ENCODE peak calls at places on chromosomes 5 and 9, in ten cellular contexts. One of them, this sample, is unnamed.

GRCh38 chr9:134618823-134619454 is 22.7 kb upstream of the COL5A1 start:
- DNase-seq in activated effector memory CD4-positive, alpha-beta T cell treated with anti-CD3 and anti-CD28 coated beads, Interleukin-2, amount 50 U/mL, for 16 hours: peak
- DNase-seq in NB4: no peak
- DNase-seq in choroid plexus epithelial cell: no peak
- DNase-seq in skeletal muscle cell: no peak
- DNase-seq in aorta: peak
- DNase-seq in spleen: peak
- DNase-seq in stimulated activated CD8-positive, alpha-beta memory T cell treated with anti-CD3 and anti-CD28 coated beads, Interleukin-2, amount 100 ng/mL, for 48 hours: no peak
- DNase-seq in NCI-H226: no peak
- DNase-seq in H4: no peak
- DNase-seq in this sample: no peak

GRCh38 chr5:76403963-76404693 is 1.0 kb downstream of the IQGAP2 start:
- DNase-seq in activated effector memory CD4-positive, alpha-beta T cell treated with anti-CD3 and anti-CD28 coated beads, Interleukin-2, amount 50 U/mL, for 16 hours: peak
- DNase-seq in NB4: peak
- DNase-seq in choroid plexus epithelial cell: peak
- DNase-seq in skeletal muscle cell: no peak
- DNase-seq in aorta: peak
- DNase-seq in spleen: peak
- DNase-seq in stimulated activated CD8-positive, alpha-beta memory T cell treated with anti-CD3 and anti-CD28 coated beads, Interleukin-2, amount 100 ng/mL, for 48 hours: peak
- DNase-seq in NCI-H226: no peak
- DNase-seq in H4: no peak
- DNase-seq in this sample: peak

GRCh38 chr5:145244788-145245187 is 590.4 kb downstream of the PRELID2 start:
- DNase-seq in activated effector memory CD4-positive, alpha-beta T cell treated with anti-CD3 and anti-CD28 coated beads, Interleukin-2, amount 50 U/mL, for 16 hours: no peak
- DNase-seq in NB4: no peak
- DNase-seq in choroid plexus epithelial cell: peak
- DNase-seq in skeletal muscle cell: no peak
- DNase-seq in aorta: no peak
- DNase-seq in spleen: no peak
- DNase-seq in stimulated activated CD8-positive, alpha-beta memory T cell treated with anti-CD3 and anti-CD28 coated beads, Interleukin-2, amount 100 ng/mL, for 48 hours: no peak
- DNase-seq in NCI-H226: no peak
- DNase-seq in H4: no peak
- DNase-seq in this sample: no peak

GRCh38 chr5:134567651-134568338 is 42.3 kb downstream of the JADE2 start:
- DNase-seq in activated effector memory CD4-positive, alpha-beta T cell treated with anti-CD3 and anti-CD28 coated beads, Interleukin-2, amount 50 U/mL, for 16 hours: no peak
- DNase-seq in NB4: no peak
- DNase-seq in choroid plexus epithelial cell: peak
- DNase-seq in skeletal muscle cell: no peak
- DNase-seq in aorta: no peak
- DNase-seq in spleen: peak
- DNase-seq in stimulated activated CD8-positive, alpha-beta memory T cell treated with anti-CD3 and anti-CD28 coated beads, Interleukin-2, amount 100 ng/mL, for 48 hours: no peak
- DNase-seq in NCI-H226: peak
- DNase-seq in H4: no peak
- DNase-seq in this sample: no peak

GRCh38 chr5:34552686-34553085 is 103.4 kb upstream of the RAI14 start:
- DNase-seq in activated effector memory CD4-positive, alpha-beta T cell treated with anti-CD3 and anti-CD28 coated beads, Interleukin-2, amount 50 U/mL, for 16 hours: no peak
- DNase-seq in NB4: no peak
- DNase-seq in choroid plexus epithelial cell: no peak
- DNase-seq in skeletal muscle cell: no peak
- DNase-seq in aorta: no peak
- DNase-seq in spleen: no peak
- DNase-seq in stimulated activated CD8-positive, alpha-beta memory T cell treated with anti-CD3 and anti-CD28 coated beads, Interleukin-2, amount 100 ng/mL, for 48 hours: no peak
- DNase-seq in NCI-H226: no peak
- DNase-seq in H4: no peak
- DNase-seq in this sample: no peak

GRCh38 chr5:149130121-149130931 is 11.0 kb upstream of the ABLIM3 start:
- DNase-seq in activated effector memory CD4-positive, alpha-beta T cell treated with anti-CD3 and anti-CD28 coated beads, Interleukin-2, amount 50 U/mL, for 16 hours: no peak
- DNase-seq in NB4: peak
- DNase-seq in choroid plexus epithelial cell: peak
- DNase-seq in skeletal muscle cell: no peak
- DNase-seq in aorta: no peak
- DNase-seq in spleen: no peak
- DNase-seq in stimulated activated CD8-positive, alpha-beta memory T cell treated with anti-CD3 and anti-CD28 coated beads, Interleukin-2, amount 100 ng/mL, for 48 hours: no peak
- DNase-seq in NCI-H226: no peak
- DNase-seq in H4: peak
- DNase-seq in this sample: peak

GRCh38 chr5:1185038-1185651 is 16.2 kb upstream of the SLC6A19 start:
- DNase-seq in activated effector memory CD4-positive, alpha-beta T cell treated with anti-CD3 and anti-CD28 coated beads, Interleukin-2, amount 50 U/mL, for 16 hours: no peak
- DNase-seq in NB4: no peak
- DNase-seq in choroid plexus epithelial cell: no peak
- DNase-seq in skeletal muscle cell: no peak
- DNase-seq in aorta: no peak
- DNase-seq in spleen: no peak
- DNase-seq in stimulated activated CD8-positive, alpha-beta memory T cell treated with anti-CD3 and anti-CD28 coated beads, Interleukin-2, amount 100 ng/mL, for 48 hours: no peak
- DNase-seq in NCI-H226: no peak
- DNase-seq in H4: no peak
- DNase-seq in this sample: no peak

GRCh38 chr5:8726383-8727036 is 819.4 kb downstream of the SEMA5A start:
- DNase-seq in activated effector memory CD4-positive, alpha-beta T cell treated with anti-CD3 and anti-CD28 coated beads, Interleukin-2, amount 50 U/mL, for 16 hours: no peak
- DNase-seq in NB4: no peak
- DNase-seq in choroid plexus epithelial cell: no peak
- DNase-seq in skeletal muscle cell: no peak
- DNase-seq in aorta: no peak
- DNase-seq in spleen: no peak
- DNase-seq in stimulated activated CD8-positive, alpha-beta memory T cell treated with anti-CD3 and anti-CD28 coated beads, Interleukin-2, amount 100 ng/mL, for 48 hours: no peak
- DNase-seq in NCI-H226: no peak
- DNase-seq in H4: peak
- DNase-seq in this sample: no peak

GRCh38 chr9:614421-614820 is 227.1 kb upstream of the DMRT1 start:
- DNase-seq in activated effector memory CD4-positive, alpha-beta T cell treated with anti-CD3 and anti-CD28 coated beads, Interleukin-2, amount 50 U/mL, for 16 hours: no peak
- DNase-seq in NB4: peak
- DNase-seq in choroid plexus epithelial cell: no peak
- DNase-seq in skeletal muscle cell: no peak
- DNase-seq in aorta: no peak
- DNase-seq in spleen: no peak
- DNase-seq in stimulated activated CD8-positive, alpha-beta memory T cell treated with anti-CD3 and anti-CD28 coated beads, Interleukin-2, amount 100 ng/mL, for 48 hours: no peak
- DNase-seq in NCI-H226: no peak
- DNase-seq in H4: no peak
- DNase-seq in this sample: no peak

GRCh38 chr5:102792705-102793104 is 37.6 kb downstream of the PAM start:
- DNase-seq in activated effector memory CD4-positive, alpha-beta T cell treated with anti-CD3 and anti-CD28 coated beads, Interleukin-2, amount 50 U/mL, for 16 hours: no peak
- DNase-seq in NB4: peak
- DNase-seq in choroid plexus epithelial cell: peak
- DNase-seq in skeletal muscle cell: no peak
- DNase-seq in aorta: no peak
- DNase-seq in spleen: no peak
- DNase-seq in stimulated activated CD8-positive, alpha-beta memory T cell treated with anti-CD3 and anti-CD28 coated beads, Interleukin-2, amount 100 ng/mL, for 48 hours: no peak
- DNase-seq in NCI-H226: no peak
- DNase-seq in H4: peak
- DNase-seq in this sample: peak

GRCh38 chr5:138491669-138492551 is 26.6 kb downstream of the EGR1 start:
- DNase-seq in activated effector memory CD4-positive, alpha-beta T cell treated with anti-CD3 and anti-CD28 coated beads, Interleukin-2, amount 50 U/mL, for 16 hours: peak
- DNase-seq in NB4: peak
- DNase-seq in choroid plexus epithelial cell: peak
- DNase-seq in skeletal muscle cell: peak
- DNase-seq in aorta: peak
- DNase-seq in spleen: peak
- DNase-seq in stimulated activated CD8-positive, alpha-beta memory T cell treated with anti-CD3 and anti-CD28 coated beads, Interleukin-2, amount 100 ng/mL, for 48 hours: peak
- DNase-seq in NCI-H226: peak
- DNase-seq in H4: peak
- DNase-seq in this sample: peak

GRCh38 chr5:160165137-160166068 is 46.2 kb upstream of the PWWP2A start:
- DNase-seq in activated effector memory CD4-positive, alpha-beta T cell treated with anti-CD3 and anti-CD28 coated beads, Interleukin-2, amount 50 U/mL, for 16 hours: no peak
- DNase-seq in NB4: no peak
- DNase-seq in choroid plexus epithelial cell: peak
- DNase-seq in skeletal muscle cell: peak
- DNase-seq in aorta: peak
- DNase-seq in spleen: peak
- DNase-seq in stimulated activated CD8-positive, alpha-beta memory T cell treated with anti-CD3 and anti-CD28 coated beads, Interleukin-2, amount 100 ng/mL, for 48 hours: peak
- DNase-seq in NCI-H226: peak
- DNase-seq in H4: peak
- DNase-seq in this sample: peak

GRCh38 chr9:72983512-72984021 is 30.7 kb upstream of the ALDH1A1 start:
- DNase-seq in activated effector memory CD4-positive, alpha-beta T cell treated with anti-CD3 and anti-CD28 coated beads, Interleukin-2, amount 50 U/mL, for 16 hours: no peak
- DNase-seq in NB4: no peak
- DNase-seq in choroid plexus epithelial cell: no peak
- DNase-seq in skeletal muscle cell: no peak
- DNase-seq in aorta: no peak
- DNase-seq in spleen: no peak
- DNase-seq in stimulated activated CD8-positive, alpha-beta memory T cell treated with anti-CD3 and anti-CD28 coated beads, Interleukin-2, amount 100 ng/mL, for 48 hours: no peak
- DNase-seq in NCI-H226: no peak
- DNase-seq in H4: no peak
- DNase-seq in this sample: no peak

GRCh38 chr9:92669527-92669889 is 423 bp downstream of the IPPK start:
- DNase-seq in activated effector memory CD4-positive, alpha-beta T cell treated with anti-CD3 and anti-CD28 coated beads, Interleukin-2, amount 50 U/mL, for 16 hours: peak
- DNase-seq in NB4: peak
- DNase-seq in choroid plexus epithelial cell: peak
- DNase-seq in skeletal muscle cell: no peak
- DNase-seq in aorta: peak
- DNase-seq in spleen: peak
- DNase-seq in stimulated activated CD8-positive, alpha-beta memory T cell treated with anti-CD3 and anti-CD28 coated beads, Interleukin-2, amount 100 ng/mL, for 48 hours: peak
- DNase-seq in NCI-H226: no peak
- DNase-seq in H4: no peak
- DNase-seq in this sample: peak

GRCh38 chr5:42876375-42876844 is 64.7 kb upstream of the SELENOP start:
- DNase-seq in activated effector memory CD4-positive, alpha-beta T cell treated with anti-CD3 and anti-CD28 coated beads, Interleukin-2, amount 50 U/mL, for 16 hours: no peak
- DNase-seq in NB4: peak
- DNase-seq in choroid plexus epithelial cell: peak
- DNase-seq in skeletal muscle cell: no peak
- DNase-seq in aorta: no peak
- DNase-seq in spleen: no peak
- DNase-seq in stimulated activated CD8-positive, alpha-beta memory T cell treated with anti-CD3 and anti-CD28 coated beads, Interleukin-2, amount 100 ng/mL, for 48 hours: no peak
- DNase-seq in NCI-H226: peak
- DNase-seq in H4: no peak
- DNase-seq in this sample: no peak

GRCh38 chr9:135490166-135490870 is 10.2 kb upstream of the MRPS2 start:
- DNase-seq in activated effector memory CD4-positive, alpha-beta T cell treated with anti-CD3 and anti-CD28 coated beads, Interleukin-2, amount 50 U/mL, for 16 hours: no peak
- DNase-seq in NB4: no peak
- DNase-seq in choroid plexus epithelial cell: no peak
- DNase-seq in skeletal muscle cell: no peak
- DNase-seq in aorta: peak
- DNase-seq in spleen: peak
- DNase-seq in stimulated activated CD8-positive, alpha-beta memory T cell treated with anti-CD3 and anti-CD28 coated beads, Interleukin-2, amount 100 ng/mL, for 48 hours: no peak
- DNase-seq in NCI-H226: no peak
- DNase-seq in H4: no peak
- DNase-seq in this sample: no peak

GRCh38 chr5:149645236-149645635 is 63.9 kb downstream of the ARHGEF37 start:
- DNase-seq in activated effector memory CD4-positive, alpha-beta T cell treated with anti-CD3 and anti-CD28 coated beads, Interleukin-2, amount 50 U/mL, for 16 hours: no peak
- DNase-seq in NB4: no peak
- DNase-seq in choroid plexus epithelial cell: no peak
- DNase-seq in skeletal muscle cell: no peak
- DNase-seq in aorta: no peak
- DNase-seq in spleen: no peak
- DNase-seq in stimulated activated CD8-positive, alpha-beta memory T cell treated with anti-CD3 and anti-CD28 coated beads, Interleukin-2, amount 100 ng/mL, for 48 hours: no peak
- DNase-seq in NCI-H226: no peak
- DNase-seq in H4: no peak
- DNase-seq in this sample: no peak

GRCh38 chr5:132839426-132840301 is 9.2 kb upstream of the SHROOM1 start:
- DNase-seq in activated effector memory CD4-positive, alpha-beta T cell treated with anti-CD3 and anti-CD28 coated beads, Interleukin-2, amount 50 U/mL, for 16 hours: no peak
- DNase-seq in NB4: peak
- DNase-seq in choroid plexus epithelial cell: peak
- DNase-seq in skeletal muscle cell: no peak
- DNase-seq in aorta: no peak
- DNase-seq in spleen: no peak
- DNase-seq in stimulated activated CD8-positive, alpha-beta memory T cell treated with anti-CD3 and anti-CD28 coated beads, Interleukin-2, amount 100 ng/mL, for 48 hours: no peak
- DNase-seq in NCI-H226: peak
- DNase-seq in H4: peak
- DNase-seq in this sample: no peak

GRCh38 chr9:98973546-98973921 is 29.8 kb downstream of the COL15A1 start:
- DNase-seq in activated effector memory CD4-positive, alpha-beta T cell treated with anti-CD3 and anti-CD28 coated beads, Interleukin-2, amount 50 U/mL, for 16 hours: no peak
- DNase-seq in NB4: no peak
- DNase-seq in choroid plexus epithelial cell: no peak
- DNase-seq in skeletal muscle cell: no peak
- DNase-seq in aorta: no peak
- DNase-seq in spleen: no peak
- DNase-seq in stimulated activated CD8-positive, alpha-beta memory T cell treated with anti-CD3 and anti-CD28 coated beads, Interleukin-2, amount 100 ng/mL, for 48 hours: no peak
- DNase-seq in NCI-H226: no peak
- DNase-seq in H4: no peak
- DNase-seq in this sample: no peak

GRCh38 chr5:173278641-173279040 is 43.6 kb upstream of the NKX2-5 start:
- DNase-seq in activated effector memory CD4-positive, alpha-beta T cell treated with anti-CD3 and anti-CD28 coated beads, Interleukin-2, amount 50 U/mL, for 16 hours: no peak
- DNase-seq in NB4: no peak
- DNase-seq in choroid plexus epithelial cell: no peak
- DNase-seq in skeletal muscle cell: no peak
- DNase-seq in aorta: no peak
- DNase-seq in spleen: no peak
- DNase-seq in stimulated activated CD8-positive, alpha-beta memory T cell treated with anti-CD3 and anti-CD28 coated beads, Interleukin-2, amount 100 ng/mL, for 48 hours: no peak
- DNase-seq in NCI-H226: no peak
- DNase-seq in H4: no peak
- DNase-seq in this sample: no peak

GRCh38 chr5:122352331-122352730 is 40.3 kb downstream of the SNCAIP start:
- DNase-seq in activated effector memory CD4-positive, alpha-beta T cell treated with anti-CD3 and anti-CD28 coated beads, Interleukin-2, amount 50 U/mL, for 16 hours: no peak
- DNase-seq in NB4: no peak
- DNase-seq in choroid plexus epithelial cell: peak
- DNase-seq in skeletal muscle cell: peak
- DNase-seq in aorta: no peak
- DNase-seq in spleen: no peak
- DNase-seq in stimulated activated CD8-positive, alpha-beta memory T cell treated with anti-CD3 and anti-CD28 coated beads, Interleukin-2, amount 100 ng/mL, for 48 hours: no peak
- DNase-seq in NCI-H226: no peak
- DNase-seq in H4: no peak
- DNase-seq in this sample: no peak

GRCh38 chr9:120625222-120625621 is 45.3 kb upstream of the CDK5RAP2 start:
- DNase-seq in activated effector memory CD4-positive, alpha-beta T cell treated with anti-CD3 and anti-CD28 coated beads, Interleukin-2, amount 50 U/mL, for 16 hours: no peak
- DNase-seq in NB4: no peak
- DNase-seq in choroid plexus epithelial cell: peak
- DNase-seq in skeletal muscle cell: no peak
- DNase-seq in aorta: no peak
- DNase-seq in spleen: no peak
- DNase-seq in stimulated activated CD8-positive, alpha-beta memory T cell treated with anti-CD3 and anti-CD28 coated beads, Interleukin-2, amount 100 ng/mL, for 48 hours: no peak
- DNase-seq in NCI-H226: no peak
- DNase-seq in H4: peak
- DNase-seq in this sample: peak

GRCh38 chr5:36040651-36041536 is 25.8 kb downstream of the UGT3A2 start:
- DNase-seq in activated effector memory CD4-positive, alpha-beta T cell treated with anti-CD3 and anti-CD28 coated beads, Interleukin-2, amount 50 U/mL, for 16 hours: no peak
- DNase-seq in NB4: no peak
- DNase-seq in choroid plexus epithelial cell: no peak
- DNase-seq in skeletal muscle cell: no peak
- DNase-seq in aorta: no peak
- DNase-seq in spleen: no peak
- DNase-seq in stimulated activated CD8-positive, alpha-beta memory T cell treated with anti-CD3 and anti-CD28 coated beads, Interleukin-2, amount 100 ng/mL, for 48 hours: no peak
- DNase-seq in NCI-H226: no peak
- DNase-seq in H4: no peak
- DNase-seq in this sample: no peak

GRCh38 chr5:95620030-95620869 is at the start of gene GPR150:
- DNase-seq in activated effector memory CD4-positive, alpha-beta T cell treated with anti-CD3 and anti-CD28 coated beads, Interleukin-2, amount 50 U/mL, for 16 hours: peak
- DNase-seq in NB4: peak
- DNase-seq in choroid plexus epithelial cell: peak
- DNase-seq in skeletal muscle cell: no peak
- DNase-seq in aorta: peak
- DNase-seq in spleen: peak
- DNase-seq in stimulated activated CD8-positive, alpha-beta memory T cell treated with anti-CD3 and anti-CD28 coated beads, Interleukin-2, amount 100 ng/mL, for 48 hours: peak
- DNase-seq in NCI-H226: no peak
- DNase-seq in H4: no peak
- DNase-seq in this sample: peak

GRCh38 chr5:147208134-147208533 is 26.7 kb upstream of the STK32A start:
- DNase-seq in activated effector memory CD4-positive, alpha-beta T cell treated with anti-CD3 and anti-CD28 coated beads, Interleukin-2, amount 50 U/mL, for 16 hours: no peak
- DNase-seq in NB4: no peak
- DNase-seq in choroid plexus epithelial cell: peak
- DNase-seq in skeletal muscle cell: no peak
- DNase-seq in aorta: no peak
- DNase-seq in spleen: no peak
- DNase-seq in stimulated activated CD8-positive, alpha-beta memory T cell treated with anti-CD3 and anti-CD28 coated beads, Interleukin-2, amount 100 ng/mL, for 48 hours: no peak
- DNase-seq in NCI-H226: no peak
- DNase-seq in H4: no peak
- DNase-seq in this sample: no peak

GRCh38 chr5:54150841-54151240 is 159.5 kb downstream of the ARL15 start:
- DNase-seq in activated effector memory CD4-positive, alpha-beta T cell treated with anti-CD3 and anti-CD28 coated beads, Interleukin-2, amount 50 U/mL, for 16 hours: no peak
- DNase-seq in NB4: no peak
- DNase-seq in choroid plexus epithelial cell: no peak
- DNase-seq in skeletal muscle cell: no peak
- DNase-seq in aorta: no peak
- DNase-seq in spleen: no peak
- DNase-seq in stimulated activated CD8-positive, alpha-beta memory T cell treated with anti-CD3 and anti-CD28 coated beads, Interleukin-2, amount 100 ng/mL, for 48 hours: no peak
- DNase-seq in NCI-H226: no peak
- DNase-seq in H4: no peak
- DNase-seq in this sample: no peak

GRCh38 chr9:136949239-136949816 is 2.7 kb upstream of the LCN12 start:
- DNase-seq in activated effector memory CD4-positive, alpha-beta T cell treated with anti-CD3 and anti-CD28 coated beads, Interleukin-2, amount 50 U/mL, for 16 hours: no peak
- DNase-seq in NB4: no peak
- DNase-seq in choroid plexus epithelial cell: no peak
- DNase-seq in skeletal muscle cell: no peak
- DNase-seq in aorta: no peak
- DNase-seq in spleen: peak
- DNase-seq in stimulated activated CD8-positive, alpha-beta memory T cell treated with anti-CD3 and anti-CD28 coated beads, Interleukin-2, amount 100 ng/mL, for 48 hours: no peak
- DNase-seq in NCI-H226: no peak
- DNase-seq in H4: no peak
- DNase-seq in this sample: no peak

GRCh38 chr9:119370816-119371215 is 1.6 kb upstream of the BRINP1 start:
- DNase-seq in activated effector memory CD4-positive, alpha-beta T cell treated with anti-CD3 and anti-CD28 coated beads, Interleukin-2, amount 50 U/mL, for 16 hours: no peak
- DNase-seq in NB4: peak
- DNase-seq in choroid plexus epithelial cell: peak
- DNase-seq in skeletal muscle cell: no peak
- DNase-seq in aorta: peak
- DNase-seq in spleen: no peak
- DNase-seq in stimulated activated CD8-positive, alpha-beta memory T cell treated with anti-CD3 and anti-CD28 coated beads, Interleukin-2, amount 100 ng/mL, for 48 hours: no peak
- DNase-seq in NCI-H226: no peak
- DNase-seq in H4: no peak
- DNase-seq in this sample: peak

This sample was measured in NCI-H82.